ENCODE peak calls at places on chromosomes 12 and 14, in six cellular contexts. X, Z, J, E, P and Q are unnamed samples.

GRCh38 chr12:18837025-18837424 is 99.1 kb downstream of the CAPZA3 start:
- DNase-seq in X (no peak), Z (peak; percentile 27), J (no peak), E (no peak), P (no peak), Q (peak; percentile 51)

GRCh38 chr12:22230280-22230794 is 104.2 kb downstream of the ST8SIA1 start:
- DNase-seq in X (no peak), Z (no peak), J (no peak), E (no peak), P (peak; percentile 10), Q (no peak)

GRCh38 chr14:59585891-59586554 is 9.4 kb upstream of the CCDC175 start:
- DNase-seq in X (no peak), Z (peak; percentile 2), J (no peak), E (no peak), P (peak; percentile 33), Q (no peak)

GRCh38 chr12:46357438-46358324 is 14.9 kb downstream of the SLC38A2 start:
- DNase-seq in X (no peak), Z (peak; percentile 75), J (no peak), E (no peak), P (peak; percentile 53), Q (no peak)

GRCh38 chr12:52243774-52244614 is 11.0 kb downstream of the KRT7 start:
- DNase-seq in X (no peak), Z (peak; percentile 90), J (peak; percentile 90), E (peak; percentile 55), P (peak; percentile 92), Q (peak; percentile 94)

GRCh38 chr12:84348582-84348981 is 564.0 kb downstream of the SLC6A15 start:
- DNase-seq in X (no peak), Z (no peak), J (no peak), E (no peak), P (no peak), Q (no peak)

GRCh38 chr12:32566663-32567634 is 112.2 kb upstream of the DNM1L start:
- DNase-seq in X (no peak), Z (no peak), J (no peak), E (no peak), P (no peak), Q (no peak)

GRCh38 chr12:12265571-12266388 is 1.1 kb downstream of the LRP6 start:
- DNase-seq in X (no peak), Z (no peak), J (no peak), E (no peak), P (no peak), Q (no peak)

GRCh38 chr12:52213541-52214420 is 19.3 kb upstream of the KRT7 start:
- DNase-seq in X (peak; percentile 80), Z (peak; percentile 75), J (peak; percentile 94), E (peak; percentile 64), P (no peak), Q (peak; percentile 93)

DNA sequence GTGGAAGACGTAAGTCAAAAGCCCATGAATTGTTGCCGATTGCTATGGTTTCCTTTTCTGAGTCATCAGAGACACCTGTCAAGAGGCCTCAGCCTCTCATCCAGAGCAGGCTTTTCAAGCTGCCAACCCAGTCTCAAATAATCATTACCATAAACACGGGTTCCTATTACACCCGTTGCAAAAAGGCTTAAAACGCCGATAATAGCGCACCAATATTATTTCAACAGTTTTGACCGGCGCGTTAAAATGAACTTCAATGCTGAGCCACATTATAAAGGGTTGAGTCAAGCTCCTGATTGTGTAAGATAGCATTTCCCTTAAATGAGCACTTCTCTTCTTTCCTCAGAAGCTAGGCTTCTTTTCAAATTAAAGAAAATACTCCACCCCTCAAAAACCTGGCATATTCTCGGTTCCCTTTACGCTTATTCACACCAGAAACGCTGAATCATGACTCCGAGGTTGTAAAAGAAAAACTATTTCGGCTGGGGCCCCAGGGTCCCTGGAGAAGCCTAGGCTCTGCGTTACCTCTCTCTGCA is 1.4 kb downstream of the TMTC1 start:
- DNase-seq in X (no peak), Z (peak; percentile 70), J (no peak), E (no peak), P (no peak), Q (no peak)
- H3K4me3 ChIP-seq in X (no peak overlapping the region), Z (peak overlapping the region; percentile 87), J (peak overlapping the region; percentile 60), E (peak overlapping the region; percentile 57), P (peak overlapping the region; percentile 36), Q (peak overlapping the region; percentile 54)

GRCh38 chr12:68067762-68068376 is 78.6 kb downstream of the IFNG-AS1 start:
- DNase-seq in X (peak; percentile 10), Z (no peak), J (no peak), E (no peak), P (no peak), Q (no peak)
- TF ChIP-seq CTCF in X (peak; percentile 58), Z (peak; percentile 31), J (no peak), E (no peak), P (peak; percentile 53), Q (no peak)

GRCh38 chr12:49133590-49133989 is 2.4 kb upstream of the TUBA1B start:
- DNase-seq in X (no peak), Z (no peak), J (no peak), E (no peak), P (no peak), Q (no peak)

GRCh38 chr12:49130151-49131050 is 794 bp downstream of the TUBA1B start:
- DNase-seq in X (peak; percentile 79), Z (peak; percentile 93), J (peak; percentile 98), E (peak; percentile 94), P (peak; percentile 79), Q (peak; percentile 98)

GRCh38 chr12:49131051-49131972 is at the start of gene TUBA1B:
- DNase-seq in X (peak; percentile 95), Z (peak; percentile 86), J (peak; percentile 98), E (peak; percentile 91), P (peak; percentile 27), Q (peak; percentile 96)

GRCh38 chr12:49131973-49132461 is 822 bp upstream of the TUBA1B start:
- DNase-seq in X (no peak), Z (peak; percentile 44), J (no peak), E (no peak), P (no peak), Q (no peak)

GRCh38 chr12:49133014-49133413 is 1.8 kb upstream of the TUBA1B start:
- DNase-seq in X (peak; percentile 20), Z (no peak), J (no peak), E (no peak), P (no peak), Q (no peak)
- H3K4me3 ChIP-seq in X (peak overlapping the region; percentile 84), Z (peak overlapping the region; percentile 62), J (no peak overlapping the region), E (peak overlapping the region; percentile 6), P (peak overlapping the region; percentile 47), Q (no peak overlapping the region)

DNA sequence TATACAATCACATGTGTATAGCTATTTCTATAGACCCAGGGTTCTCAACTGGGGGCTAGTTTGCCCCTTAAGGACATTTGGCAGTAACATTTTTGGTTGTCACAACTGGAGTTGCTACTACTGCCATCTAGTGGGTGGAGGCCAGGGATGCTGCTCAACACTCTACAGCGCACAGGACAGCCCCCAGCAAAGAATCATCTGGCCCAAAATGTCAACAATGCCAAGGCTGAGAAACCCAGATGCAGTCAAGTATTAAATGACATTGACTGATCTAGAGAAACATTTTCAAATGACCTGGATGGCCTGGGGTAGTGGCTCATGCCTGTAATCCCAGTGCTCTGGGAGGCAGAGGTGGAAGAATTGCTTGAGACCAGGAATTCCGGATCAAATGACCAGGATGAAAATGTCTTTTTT is 5.8 kb downstream of the WSB2 start:
- DNase-seq in X (peak; percentile 52), Z (no peak), J (no peak), E (no peak), P (peak; percentile 29), Q (no peak)
- TF ChIP-seq CTCF in X (peak; percentile 82), Z (peak; percentile 54), J (no peak), E (no peak), P (peak; percentile 71), Q (peak; percentile 33)

DNA sequence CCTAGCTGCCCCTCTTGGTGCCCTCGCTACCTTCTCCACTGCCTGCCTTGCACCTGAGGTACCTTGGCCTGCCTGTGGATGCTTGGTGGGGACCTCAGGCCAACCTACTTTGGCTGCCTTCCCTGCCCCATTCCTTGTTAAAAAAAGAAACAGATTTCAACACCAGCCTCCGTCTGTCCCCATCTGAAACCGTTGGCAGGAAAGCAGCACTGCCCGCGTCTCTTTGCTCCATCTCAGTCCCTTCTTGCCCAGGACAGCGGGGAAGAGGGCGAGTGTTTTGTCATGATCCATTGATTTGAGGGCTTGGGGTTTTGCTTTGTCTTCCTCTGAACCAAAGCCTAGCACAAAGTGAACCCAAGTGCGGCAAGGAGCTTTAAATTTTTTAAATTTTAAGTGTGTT is 5.9 kb downstream of the TPCN1 start:
- DNase-seq in X (no peak), Z (no peak), J (no peak), E (no peak), P (no peak), Q (no peak)
- H3K4me3 ChIP-seq in X (no peak overlapping the region), Z (no peak overlapping the region), J (no peak overlapping the region), E (no peak overlapping the region), P (no peak overlapping the region), Q (no peak overlapping the region)

GRCh38 chr12:124656947-124657434 is 89.6 kb upstream of the NCOR2 start:
- DNase-seq in X (no peak), Z (no peak), J (no peak), E (no peak), P (no peak), Q (no peak)

GRCh38 chr12:124655317-124656213 is 88.2 kb upstream of the NCOR2 start:
- DNase-seq in X (no peak), Z (peak; percentile 91), J (no peak), E (peak; percentile 90), P (peak; percentile 73), Q (no peak)

GRCh38 chr12:124654666-124655316 is 87.4 kb upstream of the NCOR2 start:
- DNase-seq in X (no peak), Z (no peak), J (no peak), E (peak; percentile 91), P (no peak), Q (peak; percentile 62)

GRCh38 chr12:124658302-124658701 is 90.9 kb upstream of the NCOR2 start:
- DNase-seq in X (no peak), Z (no peak), J (no peak), E (no peak), P (no peak), Q (no peak)

GRCh38 chr12:124656214-124656516 is 88.8 kb upstream of the NCOR2 start:
- DNase-seq in X (no peak), Z (no peak), J (no peak), E (no peak), P (no peak), Q (no peak)
- TF ChIP-seq CTCF in X (no peak), Z (no peak), J (no peak), E (no peak), P (peak; percentile 22), Q (no peak)

GRCh38 chr12:138171-138897 is 71.8 kb downstream of the IQSEC3 start:
- DNase-seq in X (no peak), Z (no peak), J (peak; percentile 76), E (no peak), P (no peak), Q (no peak)

GRCh38 chr12:135127-135526 is 68.6 kb downstream of the IQSEC3 start:
- DNase-seq in X (no peak), Z (no peak), J (no peak), E (no peak), P (no peak), Q (no peak)

GRCh38 chr12:139585-139984 is 73.0 kb downstream of the IQSEC3 start:
- DNase-seq in X (no peak), Z (no peak), J (no peak), E (no peak), P (no peak), Q (no peak)

GRCh38 chr12:143964-144649 is 69.8 kb downstream of the SLC6A12 start:
- DNase-seq in X (no peak), Z (no peak), J (peak; percentile 38), E (no peak), P (no peak), Q (no peak)

GRCh38 chr12:138898-139534 is 72.4 kb downstream of the IQSEC3 start:
- DNase-seq in X (no peak), Z (no peak), J (peak; percentile 78), E (no peak), P (no peak), Q (no peak)
- H3K4me3 ChIP-seq in X (no peak overlapping the region), Z (no peak overlapping the region), J (no peak overlapping the region), E (peak overlapping the region; percentile 6), P (no peak overlapping the region), Q (no peak overlapping the region)